ENCODE peak calls at places on chromosome X, in ten cellular contexts. H is bronchial epithelial cell; W is left colon; U is occipital lobe; Z is lung; Y is AG08396; A is stimulated activated CD4-positive, alpha-beta T cell treated with anti-CD3 and anti-CD28 coated beads, Interleukin-15, amount 100 ng/mL, for 24 hours; B is heart left ventricle; J is Ammon's horn; D is retinal pigment epithelial cell. C is an unnamed sample.

GRCh38 chrX:134801267-134801666 is 143.0 kb upstream of the PLAC1 start:
- DNase-seq in Y (no peak), D (no peak), J (no peak), B (no peak), H (no peak), Z (no peak), W (no peak), U (no peak), A (no peak), C (no peak)

GRCh38 chrX:8455600-8455999 is 9.0 kb upstream of the VCX3B start:
- DNase-seq in Y (no peak), Z (no peak), J (no peak), B (no peak), A (no peak), D (no peak), H (peak), U (no peak), W (no peak), C (peak)

GRCh38 chrX:144586756-144587155 is 660.5 kb upstream of the SPANXN1 start:
- DNase-seq in H (peak), Y (no peak), A (no peak), W (no peak), U (no peak), B (no peak), Z (peak), J (no peak), D (no peak), C (no peak)

GRCh38 chrX:19751068-19751467 is 136.3 kb downstream of the SH3KBP1 start:
- DNase-seq in J (no peak), A (peak), D (no peak), U (no peak), Z (no peak), B (no peak), W (no peak), H (no peak), Y (no peak), C (no peak)

GRCh38 chrX:129925305-129926092 is 19.5 kb downstream of the UTP14A start:
- DNase-seq in J (peak), Z (peak), B (peak), A (peak), W (peak), H (peak), Y (peak), D (no peak), U (peak), C (peak)

GRCh38 chrX:48800574-48801280 is 1.1 kb upstream of the HDAC6 start:
- DNase-seq in Z (no peak), Y (no peak), A (no peak), B (no peak), H (no peak), D (no peak), U (no peak), J (no peak), W (no peak), C (no peak)

GRCh38 chrX:110108381-110108796 is 105.5 kb downstream of the TMEM164 start:
- DNase-seq in Y (no peak), J (peak), A (no peak), H (no peak), W (no peak), Z (peak), D (no peak), U (no peak), B (no peak), C (no peak)

GRCh38 chrX:45628041-45628440 is 427.4 kb upstream of the DIPK2B start:
- DNase-seq in H (peak), J (no peak), U (no peak), Z (no peak), B (no peak), D (no peak), A (no peak), W (no peak), Y (peak), C (no peak)

GRCh38 chrX:103607385-103608304 is at the start of gene TCEAL3:
- DNase-seq in A (peak), H (no peak), Y (peak), W (peak), U (peak), J (peak), D (no peak), B (peak), Z (peak), C (peak)

GRCh38 chrX:72258174-72258573 is 18.9 kb downstream of the RPS4X start:
- DNase-seq in H (no peak), B (no peak), W (no peak), J (no peak), Z (no peak), U (no peak), D (no peak), A (no peak), Y (peak), C (peak)

GRCh38 chrX:14354541-14354940 is 174.8 kb upstream of the GLRA2 start:
- DNase-seq in W (no peak), H (no peak), Y (no peak), B (no peak), D (no peak), A (no peak), J (no peak), U (no peak), Z (no peak), C (peak)

GRCh38 chrX:24733111-24733510 is 39.4 kb downstream of the POLA1 start:
- DNase-seq in J (no peak), H (no peak), B (no peak), Z (no peak), Y (no peak), W (no peak), U (no peak), A (no peak), D (no peak), C (no peak)

GRCh38 chrX:138745215-138745614 is 33.7 kb upstream of the FGF13 start:
- DNase-seq in U (no peak), H (peak), J (peak), B (no peak), D (peak), W (no peak), Z (peak), Y (peak), A (peak), C (peak)

GRCh38 chrX:68944211-68944610 is 115.4 kb downstream of the EFNB1 start:
- DNase-seq in Y (peak), W (no peak), A (no peak), U (no peak), J (no peak), Z (peak), D (no peak), H (no peak), B (no peak), C (no peak)

GRCh38 chrX:3046253-3046909 is 5.1 kb downstream of the ARSF start:
- DNase-seq in Z (no peak), A (no peak), Y (no peak), W (no peak), D (no peak), J (no peak), H (no peak), B (no peak), U (no peak), C (no peak)

GRCh38 chrX:42087960-42088359 is 164.6 kb upstream of the CASK start:
- DNase-seq in B (no peak), A (no peak), U (no peak), H (no peak), J (no peak), Z (no peak), W (no peak), Y (no peak), D (no peak), C (peak)

GRCh38 chrX:140180585-140180984 is 215.3 kb upstream of the CXorf66 start:
- DNase-seq in H (peak), B (no peak), A (no peak), J (no peak), U (no peak), D (peak), Z (no peak), Y (no peak), W (no peak), C (peak)

GRCh38 chrX:16946971-16947562 is 609 bp downstream of the REPS2 start:
- DNase-seq in Z (peak), W (peak), J (peak), Y (peak), B (peak), A (peak), U (peak), H (no peak), D (no peak), C (no peak)

GRCh38 chrX:68685722-68686683 is 38.5 kb downstream of the STARD8 start:
- DNase-seq in D (no peak), B (peak), Z (peak), H (no peak), Y (peak), W (peak), U (no peak), J (no peak), A (peak), C (no peak)

GRCh38 chrX:1481636-1482529 is 29.2 kb upstream of the ASMTL start:
- DNase-seq in Z (peak), J (peak), U (no peak), D (peak), H (peak), B (peak), Y (peak), A (peak), W (peak), C (no peak)

GRCh38 chrX:18883234-18883960 is 100.5 kb downstream of the PHKA2 start:
- DNase-seq in A (no peak), J (no peak), B (peak), Z (peak), D (no peak), U (no peak), Y (no peak), W (no peak), H (peak), C (no peak)

GRCh38 chrX:44344687-44345086 is 1.2 kb upstream of the EFHC2 start:
- DNase-seq in Y (no peak), Z (no peak), A (peak), H (no peak), W (no peak), U (no peak), B (no peak), J (no peak), D (no peak), C (no peak)

GRCh38 chrX:22445880-22446279 is 173.2 kb downstream of the CBLL2 start:
- DNase-seq in U (no peak), Z (no peak), B (no peak), D (no peak), H (no peak), Y (no peak), A (no peak), J (no peak), W (no peak), C (no peak)

GRCh38 chrX:120761810-120762209 is 113.9 kb downstream of the CT47B1 start:
- DNase-seq in J (no peak), Y (no peak), D (no peak), A (no peak), Z (no peak), U (no peak), B (peak), W (no peak), H (no peak), C (no peak)

C was measured in RKO.